ENCODE peak calls at places on chromosome 10, in ten cellular contexts. E, O, U, Y, H, G, S, J, R and K are unnamed samples.

GRCh38 chr10:70918851-70919530 is 30.6 kb upstream of the PCBD1 start:
- DNase-seq in E (peak; percentile 51), O (no peak), U (no peak), Y (no peak), H (no peak), G (peak; percentile 27), S (no peak), J (no peak), R (no peak), K (no peak)

GRCh38 chr10:80530251-80530650 is 7.5 kb upstream of the SH2D4B start:
- DNase-seq in E (no peak), O (peak; percentile 79), U (no peak), Y (peak; percentile 13), H (no peak), G (peak; percentile 33), S (no peak), J (no peak), R (peak; percentile 62), K (no peak)

GRCh38 chr10:128373071-128373749 is 247.0 kb upstream of the MKI67 start:
- DNase-seq in E (no peak), O (no peak), U (no peak), Y (no peak), H (no peak), G (no peak), S (no peak), J (no peak), R (no peak), K (no peak)

GRCh38 chr10:112389147-112389822 is 15.4 kb downstream of the ACSL5 start:
- DNase-seq in E (no peak), O (peak; percentile 26), U (no peak), Y (peak; percentile 49), H (no peak), G (no peak), S (no peak), J (no peak), R (peak; percentile 93), K (no peak)

GRCh38 chr10:124058346-124059003 is 34.9 kb downstream of the CHST15 start:
- DNase-seq in E (no peak), O (no peak), U (no peak), Y (no peak), H (no peak), G (no peak), S (no peak), J (no peak), R (no peak), K (no peak)

GRCh38 chr10:13492493-13493180 is 36.2 kb downstream of the BEND7 start:
- DNase-seq in E (no peak), O (no peak), U (no peak), Y (no peak), H (no peak), G (no peak), S (no peak), J (no peak), R (no peak), K (no peak)

GRCh38 chr10:61662794-61663259 is at the start of gene CABCOCO1:
- DNase-seq in E (peak; percentile 81), O (peak; percentile 84), U (no peak), Y (peak; percentile 71), H (peak; percentile 2), G (peak; percentile 69), S (peak; percentile 53), J (peak; percentile 83), R (no peak), K (peak; percentile 67)

GRCh38 chr10:61944445-61945123 is 43.1 kb downstream of the ARID5B start:
- DNase-seq in E (no peak), O (no peak), U (no peak), Y (no peak), H (no peak), G (no peak), S (no peak), J (no peak), R (no peak), K (no peak)

GRCh38 chr10:99292159-99292558 is 37.0 kb upstream of the CNNM1 start:
- DNase-seq in E (no peak), O (peak; percentile 54), U (no peak), Y (peak; percentile 46), H (no peak), G (no peak), S (no peak), J (no peak), R (peak; percentile 36), K (no peak)

GRCh38 chr10:74227697-74228424 is 76.8 kb downstream of the ADK start:
- DNase-seq in E (no peak), O (peak; percentile 28), U (no peak), Y (peak; percentile 59), H (no peak), G (no peak), S (no peak), J (no peak), R (peak; percentile 39), K (no peak)

GRCh38 chr10:110395350-110396283 is 90.9 kb upstream of the SMNDC1 start:
- DNase-seq in E (no peak), O (peak; percentile 98), U (no peak), Y (peak; percentile 97), H (no peak), G (peak; percentile 85), S (no peak), J (no peak), R (peak; percentile 97), K (no peak)

GRCh38 chr10:24727811-24728210 is 4.1 kb upstream of the ARHGAP21 start:
- DNase-seq in E (no peak), O (peak; percentile 37), U (no peak), Y (no peak), H (no peak), G (no peak), S (no peak), J (no peak), R (no peak), K (no peak)

GRCh38 chr10:115829501-115830215 is 443.3 kb downstream of the GFRA1 start:
- DNase-seq in E (no peak), O (peak; percentile 4), U (no peak), Y (peak; percentile 62), H (no peak), G (no peak), S (no peak), J (no peak), R (no peak), K (no peak)

GRCh38 chr10:88232029-88232895 is 350.9 kb downstream of the RNLS start:
- DNase-seq in E (peak; percentile 85), O (no peak), U (no peak), Y (peak; percentile 58), H (peak; percentile 54), G (peak; percentile 42), S (peak; percentile 59), J (peak; percentile 82), R (no peak), K (no peak)

DNA sequence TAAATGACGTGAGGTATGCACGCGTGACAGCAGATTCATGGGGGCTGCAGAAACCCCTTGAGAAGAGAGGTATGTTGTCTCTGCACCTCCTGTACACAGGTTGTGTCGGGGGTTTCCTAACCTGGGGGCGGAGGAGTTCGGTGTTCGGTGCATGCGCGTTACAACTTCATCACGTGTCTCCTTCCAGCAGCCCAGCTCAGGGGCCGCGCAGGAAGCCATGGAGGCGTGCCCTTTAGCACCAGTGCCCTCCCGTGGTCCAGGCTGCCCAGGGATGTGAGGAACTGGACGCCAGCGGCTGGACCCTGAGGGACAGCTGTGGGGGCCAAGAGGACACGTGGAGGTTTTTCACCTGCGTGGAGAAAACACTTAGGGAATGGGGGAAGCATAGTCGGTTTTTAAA is 186.4 kb downstream of the EBF3 start:
- DNase-seq in E (no peak), O (no peak), U (no peak), Y (no peak), H (no peak), G (no peak), S (no peak), J (peak; percentile 43), R (no peak), K (no peak)
- H3K9me3 ChIP-seq in E (no peaks in the 10 kb centered on the region), O (no peaks in the 10 kb centered on the region), U (no peaks in the 10 kb centered on the region), Y (no peaks in the 10 kb centered on the region), H (no peaks in the 10 kb centered on the region), G (no peaks in the 10 kb centered on the region), S (no peaks in the 10 kb centered on the region), J (no peaks in the 10 kb centered on the region), R (no peaks in the 10 kb centered on the region), K (no peaks in the 10 kb centered on the region)

GRCh38 chr10:102713483-102713813 is 749 bp downstream of the ARL3 start:
- DNase-seq in E (no peak), O (no peak), U (no peak), Y (no peak), H (peak; percentile 20), G (no peak), S (no peak), J (no peak), R (no peak), K (no peak)
- TF ChIP-seq CTCF in E (peak; percentile 46), O (peak; percentile 15), U (no peak), Y (peak; percentile 52), H (no peak), G (no peak), S (peak; percentile 50), J (no peak), R (no peak), K (no peak)

DNA sequence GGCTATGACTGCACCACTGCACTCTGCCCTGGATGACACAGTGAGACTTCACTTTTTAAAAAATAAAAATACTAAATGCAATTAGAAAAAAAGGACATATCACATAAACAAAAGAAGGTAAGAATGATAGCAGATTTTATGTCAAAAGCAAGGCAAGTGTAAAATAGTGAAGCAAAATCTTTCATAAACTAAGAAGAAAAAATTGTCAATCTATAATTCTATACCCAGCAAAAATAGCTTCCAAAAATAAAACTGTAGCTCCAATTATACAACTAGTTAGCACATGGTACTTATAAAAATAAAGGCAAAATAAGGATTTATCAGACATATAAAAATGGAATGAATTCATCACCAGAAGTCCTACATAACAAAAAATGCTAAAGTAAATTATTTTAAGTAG is 85.4 kb upstream of the SVIL start:
- DNase-seq in E (no peak), O (no peak), U (no peak), Y (no peak), H (no peak), G (no peak), S (no peak), J (no peak), R (no peak), K (no peak)
- H3K9me3 ChIP-seq in E (peaks cover 16% of the 10 kb centered on the region), O (peaks cover 18% of the 10 kb centered on the region), U (peaks cover 8% of the 10 kb centered on the region), Y (no peaks in the 10 kb centered on the region), H (no peaks in the 10 kb centered on the region), G (peaks cover 3% of the 10 kb centered on the region), S (no peaks in the 10 kb centered on the region), J (no peaks in the 10 kb centered on the region), R (peaks cover 10% of the 10 kb centered on the region), K (no peaks in the 10 kb centered on the region)

GRCh38 chr10:44966816-44967509 is 7.4 kb downstream of the RASSF4 start:
- DNase-seq in E (no peak), O (no peak), U (no peak), Y (no peak), H (no peak), G (no peak), S (no peak), J (no peak), R (no peak), K (no peak)
- TF ChIP-seq CTCF in E (peak; percentile 40), O (peak; percentile 6), U (no peak), Y (peak; percentile 15), H (no peak), G (no peak), S (no peak), J (no peak), R (peak; percentile 63), K (no peak)

GRCh38 chr10:1668347-1668746 is 69.0 kb downstream of the ADARB2 start:
- DNase-seq in E (no peak), O (no peak), U (no peak), Y (no peak), H (no peak), G (no peak), S (no peak), J (no peak), R (no peak), K (no peak)
- H3K9me3 ChIP-seq in E (no peaks in the 10 kb centered on the region), O (no peaks in the 10 kb centered on the region), U (no peaks in the 10 kb centered on the region), Y (no peaks in the 10 kb centered on the region), H (no peaks in the 10 kb centered on the region), G (no peaks in the 10 kb centered on the region), S (no peaks in the 10 kb centered on the region), J (no peaks in the 10 kb centered on the region), R (no peaks in the 10 kb centered on the region), K (no peaks in the 10 kb centered on the region)